ENCODE peak calls at places on chromosomes 13 and 19, in six cellular contexts. M, J, B, S, Y and R are unnamed samples.

GRCh38 chr13:92602560-92602959 is 624.0 kb upstream of the GPC6 start:
- DNase-seq in M (no peak), J (no peak), B (no peak), S (no peak), Y (no peak), R (no peak)

GRCh38 chr13:50400035-50400726 is 384.9 kb downstream of the KCNRG start:
- DNase-seq in M (no peak), J (no peak), B (peak; percentile 88), S (peak; percentile 65), Y (no peak), R (no peak)

GRCh38 chr13:48412881-48413351 is at the start of gene LPAR6:
- DNase-seq in M (no peak), J (no peak), B (peak; percentile 67), S (peak; percentile 50), Y (no peak), R (no peak)

GRCh38 chr13:105008606-105009005 is 1526.9 kb downstream of the EFNB2 start:
- DNase-seq in M (no peak), J (no peak), B (no peak), S (no peak), Y (no peak), R (no peak)

GRCh38 chr19:16376649-16377048 is 52.0 kb downstream of the KLF2 start:
- DNase-seq in M (no peak), J (no peak), B (no peak), S (no peak), Y (no peak), R (no peak)

GRCh38 chr13:77345150-77345780 is 18.4 kb upstream of the MYCBP2 start:
- DNase-seq in M (no peak), J (no peak), B (no peak), S (no peak), Y (no peak), R (no peak)

GRCh38 chr13:31518666-31519065 is 220.7 kb upstream of the RXFP2 start:
- DNase-seq in M (no peak), J (peak; percentile 49), B (no peak), S (no peak), Y (no peak), R (no peak)

GRCh38 chr19:10644351-10645007 is 9.7 kb upstream of the ILF3 start:
- DNase-seq in M (peak; percentile 81), J (peak; percentile 41), B (peak; percentile 91), S (peak; percentile 89), Y (peak; percentile 91), R (peak; percentile 84)

GRCh38 chr13:23637813-23638212 is 67.6 kb downstream of the TNFRSF19 start:
- DNase-seq in M (no peak), J (no peak), B (no peak), S (peak; percentile 38), Y (no peak), R (no peak)

GRCh38 chr13:106373989-106374572 is 161.4 kb downstream of the EFNB2 start:
- DNase-seq in M (no peak), J (no peak), B (no peak), S (no peak), Y (peak; percentile 43), R (no peak)
- TF ChIP-seq CTCF in M (no peak), J (no peak), B (no peak), S (no peak), Y (no peak), R (no peak)

GRCh38 chr13:108218044-108218974 is at the start of gene ABHD13:
- DNase-seq in M (peak; percentile 89), J (peak; percentile 71), B (peak; percentile 94), S (peak; percentile 92), Y (peak; percentile 95), R (peak; percentile 90)
- TF ChIP-seq CTCF in M (no peak), J (no peak), B (no peak), S (peak; percentile 6), Y (no peak), R (no peak)

DNA sequence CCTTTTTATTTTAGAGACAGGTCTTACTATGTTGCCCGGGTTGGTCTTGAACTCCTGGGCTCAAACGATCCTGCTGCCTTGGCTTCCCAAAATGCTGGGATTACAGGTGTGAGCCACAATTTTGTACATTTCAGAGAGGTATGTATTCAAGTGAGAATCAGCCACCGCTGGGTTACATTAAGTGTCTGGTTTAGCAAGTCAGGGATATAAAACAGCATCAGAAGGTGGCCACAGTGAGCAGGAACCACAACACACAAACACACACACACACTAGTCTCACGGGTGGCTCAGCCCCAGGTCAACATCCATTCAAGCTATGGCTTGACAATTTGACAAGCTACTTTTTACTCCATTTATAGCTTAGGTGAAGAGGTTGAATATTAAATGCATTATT is 20.2 kb downstream of the KLK5 start:
- DNase-seq in M (no peak), J (no peak), B (no peak), S (no peak), Y (no peak), R (no peak)
- TF ChIP-seq CTCF in M (no peak), J (no peak), B (no peak), S (no peak), Y (no peak), R (no peak)

GRCh38 chr13:44978328-44978727 is 10.9 kb downstream of the NUFIP1 start:
- DNase-seq in M (no peak), J (no peak), B (no peak), S (no peak), Y (no peak), R (no peak)
- TF ChIP-seq CTCF in M (no peak), J (no peak), B (no peak), S (no peak), Y (no peak), R (peak; percentile 12)